ENCODE peak calls at places on chromosomes 5 and 9, in five cellular contexts. C is K562, N is HCT116, G is GM12878, U is HepG2. F is an unnamed sample.

GRCh38 chr5:171421331-171422262 is 2.1 kb downstream of the FGF18 start:
- DNase-seq in C (no peak), N (no peak), G (no peak), U (no peak), F (peak)

GRCh38 chr9:89637787-89638186 is 33.0 kb downstream of the GADD45G start:
- DNase-seq in C (no peak), N (no peak), G (no peak), U (no peak), F (no peak)

GRCh38 chr9:19127881-19128719 is 808 bp upstream of the PLIN2 start:
- DNase-seq in C (no peak), N (no peak), G (no peak), U (no peak), F (peak)

GRCh38 chr5:16064135-16064893 is 115.3 kb downstream of the MARCHF11 start:
- DNase-seq in C (no peak), N (no peak), G (no peak), U (no peak), F (peak)

GRCh38 chr5:111129938-111130337 is 37.8 kb downstream of the WDR36 start:
- DNase-seq in C (no peak), N (no peak), G (no peak), U (no peak), F (no peak)

GRCh38 chr9:79609468-79610018 is 37.8 kb downstream of the TLE4 start:
- DNase-seq in C (no peak), N (no peak), G (no peak), U (no peak), F (peak)

GRCh38 chr5:131760793-131761192 is 36.0 kb downstream of the FNIP1 start:
- DNase-seq in C (no peak), N (no peak), G (no peak), U (no peak), F (no peak)

GRCh38 chr5:88679638-88680037 is 203.3 kb downstream of the MEF2C start:
- DNase-seq in C (no peak), N (no peak), G (no peak), U (no peak), F (no peak)

GRCh38 chr5:79727722-79728355 is 38.2 kb downstream of the CMYA5 start:
- DNase-seq in C (no peak), N (no peak), G (no peak), U (no peak), F (no peak)

GRCh38 chr5:181166812-181167733 is 19.7 kb downstream of the OR2V2 start:
- DNase-seq in C (no peak), N (no peak), G (no peak), U (no peak), F (no peak)

GRCh38 chr9:89400398-89401116 is 82.3 kb downstream of the SECISBP2 start:
- DNase-seq in C (no peak), N (no peak), G (no peak), U (no peak), F (no peak)

DNA sequence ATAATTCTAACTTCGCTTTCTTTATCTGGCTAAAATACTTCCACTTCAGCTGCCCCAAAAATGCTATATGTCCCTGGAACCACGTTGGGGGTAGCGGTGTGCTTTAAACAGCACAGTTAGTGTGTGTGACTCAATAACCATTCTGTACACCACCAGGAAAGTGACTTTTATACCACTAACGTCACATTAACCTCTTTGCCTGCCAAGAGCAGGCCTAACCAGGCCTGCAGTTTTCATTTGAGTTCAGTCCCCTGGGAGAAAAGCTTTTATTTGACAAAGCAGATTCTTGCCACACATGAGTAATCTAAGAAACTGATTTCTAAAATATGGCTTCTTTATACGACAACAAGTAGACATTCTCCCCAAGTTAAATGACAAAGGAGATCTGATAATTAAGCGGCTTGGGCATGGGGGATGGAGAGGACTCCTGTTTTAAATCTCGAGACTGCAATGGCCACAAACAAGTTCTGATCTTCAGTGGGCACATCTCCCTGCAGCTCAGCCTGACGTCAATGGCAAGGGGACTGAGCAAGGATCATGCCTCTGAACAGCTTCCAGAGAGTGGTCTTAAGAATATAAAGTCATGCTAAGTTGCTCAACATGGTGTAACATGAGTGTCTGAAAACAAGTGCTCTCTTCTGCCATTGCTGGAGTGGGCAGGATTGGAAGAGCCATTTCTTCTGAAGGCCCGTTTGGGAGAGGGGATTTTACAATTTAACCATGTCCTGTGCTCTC is 91.8 kb downstream of the GLIS3 start:
- DNase-seq in C (no peak), N (no peak), G (no peak), U (no peak), F (no peak)
- TF ChIP-seq ZBTB33 in C (no peak), N (no peak), G (no peak), U (no peak), F (no peak)

GRCh38 chr9:86735772-86736458 is 211.4 kb downstream of the GAS1 start:
- DNase-seq in C (no peak), N (no peak), G (no peak), U (no peak), F (no peak)

GRCh38 chr9:86741311-86742215 is 205.7 kb downstream of the GAS1 start:
- DNase-seq in C (no peak), N (peak), G (no peak), U (no peak), F (no peak)
- TF ChIP-seq ZBTB33 in C (no peak), N (no peak), G (no peak), U (no peak), F (no peak)

GRCh38 chr9:22308177-22308576 is 138.4 kb upstream of the DMRTA1 start:
- DNase-seq in C (no peak), N (no peak), G (no peak), U (no peak), F (no peak)

GRCh38 chr9:22307013-22307711 is 139.5 kb upstream of the DMRTA1 start:
- DNase-seq in C (no peak), N (peak), G (no peak), U (peak), F (no peak)
- TF ChIP-seq ZBTB33 in C (no peak), N (no peak), G (no peak), U (no peak), F (no peak)

GRCh38 chr9:123316053-123316718 is 39.8 kb upstream of the CRB2 start:
- DNase-seq in C (no peak), N (no peak), G (no peak), U (peak), F (no peak)
- TF ChIP-seq ZBTB33 in C (no peak), N (no peak), G (no peak), U (no peak), F (no peak)